ENCODE peak calls at places on chromosomes 6 and 20, in eight cellular contexts. One of them, this sample, is unnamed.

GRCh38 chr6:36353411-36353915 is 16.8 kb upstream of the BNIP5 start:
- DNase-seq in GM12865: no peak
- DNase-seq in aorta: peak
- DNase-seq in heart left ventricle: no peak
- DNase-seq in psoas muscle: no peak
- DNase-seq in LNCaP clone FGC: no peak
- DNase-seq in left lung: peak
- DNase-seq in SJSA1: no peak
- DNase-seq in this sample: peak

GRCh38 chr6:2770171-2770570 is 5.0 kb downstream of the WRNIP1 start:
- DNase-seq in GM12865: no peak
- DNase-seq in aorta: peak
- DNase-seq in heart left ventricle: peak
- DNase-seq in psoas muscle: peak
- DNase-seq in LNCaP clone FGC: no peak
- DNase-seq in left lung: no peak
- DNase-seq in SJSA1: peak
- DNase-seq in this sample: peak

GRCh38 chr6:97669191-97669651 is 386.2 kb upstream of the MMS22L start:
- DNase-seq in GM12865: peak
- DNase-seq in aorta: no peak
- DNase-seq in heart left ventricle: peak
- DNase-seq in psoas muscle: no peak
- DNase-seq in LNCaP clone FGC: no peak
- DNase-seq in left lung: no peak
- DNase-seq in SJSA1: no peak
- DNase-seq in this sample: peak

GRCh38 chr6:157263881-157264397 is 59.4 kb downstream of the TMEM242 start:
- DNase-seq in GM12865: no peak
- DNase-seq in aorta: peak
- DNase-seq in heart left ventricle: no peak
- DNase-seq in psoas muscle: no peak
- DNase-seq in LNCaP clone FGC: no peak
- DNase-seq in left lung: no peak
- DNase-seq in SJSA1: no peak
- DNase-seq in this sample: no peak

GRCh38 chr20:51163996-51164600 is 141.2 kb upstream of the KCNG1 start:
- DNase-seq in GM12865: no peak
- DNase-seq in aorta: no peak
- DNase-seq in heart left ventricle: no peak
- DNase-seq in psoas muscle: no peak
- DNase-seq in LNCaP clone FGC: no peak
- DNase-seq in left lung: no peak
- DNase-seq in SJSA1: no peak
- DNase-seq in this sample: no peak

GRCh38 chr20:19943021-19943659 is 74.0 kb upstream of the NAA20 start:
- DNase-seq in GM12865: no peak
- DNase-seq in aorta: no peak
- DNase-seq in heart left ventricle: no peak
- DNase-seq in psoas muscle: no peak
- DNase-seq in LNCaP clone FGC: peak
- DNase-seq in left lung: no peak
- DNase-seq in SJSA1: no peak
- DNase-seq in this sample: no peak

GRCh38 chr6:133888931-133889556 is at the start of gene TCF21:
- DNase-seq in GM12865: no peak
- DNase-seq in aorta: no peak
- DNase-seq in heart left ventricle: peak
- DNase-seq in psoas muscle: no peak
- DNase-seq in LNCaP clone FGC: no peak
- DNase-seq in left lung: no peak
- DNase-seq in SJSA1: no peak
- DNase-seq in this sample: peak

GRCh38 chr20:24995741-24996448 is 3.3 kb upstream of the APMAP start:
- DNase-seq in GM12865: no peak
- DNase-seq in aorta: no peak
- DNase-seq in heart left ventricle: peak
- DNase-seq in psoas muscle: peak
- DNase-seq in LNCaP clone FGC: no peak
- DNase-seq in left lung: no peak
- DNase-seq in SJSA1: no peak
- DNase-seq in this sample: no peak

GRCh38 chr6:41871677-41872076 is 23.5 kb downstream of the USP49 start:
- DNase-seq in GM12865: no peak
- DNase-seq in aorta: no peak
- DNase-seq in heart left ventricle: no peak
- DNase-seq in psoas muscle: no peak
- DNase-seq in LNCaP clone FGC: no peak
- DNase-seq in left lung: no peak
- DNase-seq in SJSA1: no peak
- DNase-seq in this sample: no peak
- H3K4me3 ChIP-seq in GM12865: no peak
- H3K4me3 ChIP-seq in aorta: no peak
- H3K4me3 ChIP-seq in heart left ventricle: no peak
- H3K4me3 ChIP-seq in psoas muscle: no peak
- H3K4me3 ChIP-seq in LNCaP clone FGC: no peak
- H3K4me3 ChIP-seq in left lung: no peak
- H3K4me3 ChIP-seq in SJSA1: no peak
- H3K4me3 ChIP-seq in this sample: no peak

GRCh38 chr6:88806728-88807127 is 156.7 kb downstream of the RNGTT start:
- DNase-seq in GM12865: no peak
- DNase-seq in aorta: no peak
- DNase-seq in heart left ventricle: no peak
- DNase-seq in psoas muscle: no peak
- DNase-seq in LNCaP clone FGC: no peak
- DNase-seq in left lung: no peak
- DNase-seq in SJSA1: no peak
- DNase-seq in this sample: no peak
- H3K4me3 ChIP-seq in GM12865: no peak
- H3K4me3 ChIP-seq in aorta: no peak
- H3K4me3 ChIP-seq in heart left ventricle: no peak
- H3K4me3 ChIP-seq in psoas muscle: no peak
- H3K4me3 ChIP-seq in LNCaP clone FGC: no peak
- H3K4me3 ChIP-seq in left lung: no peak
- H3K4me3 ChIP-seq in SJSA1: no peak
- H3K4me3 ChIP-seq in this sample: no peak

GRCh38 chr6:168104636-168105035 is 25.6 kb upstream of the FRMD1 start:
- DNase-seq in GM12865: no peak
- DNase-seq in aorta: peak
- DNase-seq in heart left ventricle: no peak
- DNase-seq in psoas muscle: peak
- DNase-seq in LNCaP clone FGC: no peak
- DNase-seq in left lung: no peak
- DNase-seq in SJSA1: no peak
- DNase-seq in this sample: no peak

GRCh38 chr6:168103036-168103830 is 24.2 kb upstream of the FRMD1 start:
- DNase-seq in GM12865: no peak
- DNase-seq in aorta: peak
- DNase-seq in heart left ventricle: peak
- DNase-seq in psoas muscle: peak
- DNase-seq in LNCaP clone FGC: no peak
- DNase-seq in left lung: no peak
- DNase-seq in SJSA1: no peak
- DNase-seq in this sample: no peak

GRCh38 chr6:168107191-168107940 is 28.4 kb upstream of the FRMD1 start:
- DNase-seq in GM12865: no peak
- DNase-seq in aorta: peak
- DNase-seq in heart left ventricle: peak
- DNase-seq in psoas muscle: peak
- DNase-seq in LNCaP clone FGC: no peak
- DNase-seq in left lung: no peak
- DNase-seq in SJSA1: no peak
- DNase-seq in this sample: peak

GRCh38 chr6:168109171-168109570 is 30.2 kb upstream of the FRMD1 start:
- DNase-seq in GM12865: no peak
- DNase-seq in aorta: peak
- DNase-seq in heart left ventricle: peak
- DNase-seq in psoas muscle: peak
- DNase-seq in LNCaP clone FGC: no peak
- DNase-seq in left lung: no peak
- DNase-seq in SJSA1: no peak
- DNase-seq in this sample: no peak

GRCh38 chr6:168105813-168106660 is 27.0 kb upstream of the FRMD1 start:
- DNase-seq in GM12865: no peak
- DNase-seq in aorta: peak
- DNase-seq in heart left ventricle: peak
- DNase-seq in psoas muscle: peak
- DNase-seq in LNCaP clone FGC: no peak
- DNase-seq in left lung: no peak
- DNase-seq in SJSA1: no peak
- DNase-seq in this sample: no peak
- H3K4me3 ChIP-seq in GM12865: no peak
- H3K4me3 ChIP-seq in aorta: no peak
- H3K4me3 ChIP-seq in heart left ventricle: no peak
- H3K4me3 ChIP-seq in psoas muscle: no peak
- H3K4me3 ChIP-seq in LNCaP clone FGC: no peak
- H3K4me3 ChIP-seq in left lung: no peak
- H3K4me3 ChIP-seq in SJSA1: no peak
- H3K4me3 ChIP-seq in this sample: no peak

GRCh38 chr20:41047279-41047974 is 18.8 kb downstream of the TOP1 start:
- DNase-seq in GM12865: no peak
- DNase-seq in aorta: no peak
- DNase-seq in heart left ventricle: no peak
- DNase-seq in psoas muscle: no peak
- DNase-seq in LNCaP clone FGC: no peak
- DNase-seq in left lung: no peak
- DNase-seq in SJSA1: no peak
- DNase-seq in this sample: no peak
- H3K4me3 ChIP-seq in GM12865: peak
- H3K4me3 ChIP-seq in aorta: no peak
- H3K4me3 ChIP-seq in heart left ventricle: peak
- H3K4me3 ChIP-seq in psoas muscle: peak
- H3K4me3 ChIP-seq in LNCaP clone FGC: no peak
- H3K4me3 ChIP-seq in left lung: no peak
- H3K4me3 ChIP-seq in SJSA1: no peak
- H3K4me3 ChIP-seq in this sample: no peak

GRCh38 chr6:37515712-37516075 is 16.0 kb upstream of the CCDC167 start:
- DNase-seq in GM12865: no peak
- DNase-seq in aorta: no peak
- DNase-seq in heart left ventricle: no peak
- DNase-seq in psoas muscle: no peak
- DNase-seq in LNCaP clone FGC: no peak
- DNase-seq in left lung: no peak
- DNase-seq in SJSA1: no peak
- DNase-seq in this sample: no peak
- H3K4me3 ChIP-seq in GM12865: peak
- H3K4me3 ChIP-seq in aorta: no peak
- H3K4me3 ChIP-seq in heart left ventricle: peak
- H3K4me3 ChIP-seq in psoas muscle: no peak
- H3K4me3 ChIP-seq in LNCaP clone FGC: no peak
- H3K4me3 ChIP-seq in left lung: no peak
- H3K4me3 ChIP-seq in SJSA1: no peak
- H3K4me3 ChIP-seq in this sample: no peak

GRCh38 chr6:152053332-152053731 is 245.8 kb downstream of the ESR1 start:
- DNase-seq in GM12865: no peak
- DNase-seq in aorta: no peak
- DNase-seq in heart left ventricle: no peak
- DNase-seq in psoas muscle: no peak
- DNase-seq in LNCaP clone FGC: no peak
- DNase-seq in left lung: no peak
- DNase-seq in SJSA1: no peak
- DNase-seq in this sample: no peak
- H3K4me3 ChIP-seq in GM12865: no peak
- H3K4me3 ChIP-seq in aorta: no peak
- H3K4me3 ChIP-seq in heart left ventricle: no peak
- H3K4me3 ChIP-seq in psoas muscle: no peak
- H3K4me3 ChIP-seq in LNCaP clone FGC: no peak
- H3K4me3 ChIP-seq in left lung: no peak
- H3K4me3 ChIP-seq in SJSA1: no peak
- H3K4me3 ChIP-seq in this sample: no peak

DNA sequence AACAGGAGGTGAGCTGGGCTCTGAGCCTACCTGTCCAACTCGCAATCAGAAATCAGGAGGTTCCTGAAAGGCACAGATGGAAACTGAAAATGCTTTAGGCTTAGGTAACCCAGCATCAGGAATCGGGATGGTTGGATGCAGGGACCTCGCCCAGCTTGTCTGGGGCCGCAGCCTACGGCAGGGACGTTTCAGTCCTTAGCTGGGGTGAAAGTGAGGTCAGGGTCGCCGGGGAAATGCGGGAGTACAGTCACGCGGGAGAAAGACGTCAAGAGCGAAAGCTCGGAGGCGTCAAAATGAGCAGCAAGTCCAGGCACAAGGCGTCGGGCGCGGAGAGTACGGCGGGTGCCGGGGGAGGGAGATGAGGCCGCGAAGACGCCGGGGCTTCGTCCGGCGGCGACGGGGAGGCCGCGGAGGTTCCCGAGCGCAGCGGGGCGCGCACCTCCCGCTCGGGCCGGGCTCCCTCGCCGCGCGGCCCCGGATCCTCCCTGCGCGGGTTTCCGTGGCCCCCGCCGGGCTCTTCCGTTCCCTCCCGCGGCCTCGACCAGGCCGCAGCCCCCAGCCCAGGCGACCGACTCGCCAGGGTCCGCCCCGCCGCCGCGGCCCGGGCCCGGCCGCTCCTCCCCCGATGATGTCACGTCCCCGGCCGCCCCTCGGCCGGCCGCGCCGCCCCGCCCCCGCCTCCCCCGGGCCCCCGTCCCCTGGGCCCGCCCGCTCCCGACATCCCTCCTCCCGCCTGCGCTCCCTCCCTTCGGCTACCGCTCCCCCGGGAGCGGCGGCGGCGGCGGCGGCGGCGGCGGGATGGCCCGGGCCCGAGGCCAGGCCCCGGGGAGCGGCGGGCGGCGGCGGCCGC is at the start of gene EBF4:
- DNase-seq in GM12865: no peak
- DNase-seq in aorta: peak
- DNase-seq in heart left ventricle: peak
- DNase-seq in psoas muscle: no peak
- DNase-seq in LNCaP clone FGC: no peak
- DNase-seq in left lung: peak
- DNase-seq in SJSA1: no peak
- DNase-seq in this sample: peak
- H3K4me3 ChIP-seq in GM12865: peak
- H3K4me3 ChIP-seq in aorta: peak
- H3K4me3 ChIP-seq in heart left ventricle: peak
- H3K4me3 ChIP-seq in psoas muscle: peak
- H3K4me3 ChIP-seq in LNCaP clone FGC: no peak
- H3K4me3 ChIP-seq in left lung: peak
- H3K4me3 ChIP-seq in SJSA1: peak
- H3K4me3 ChIP-seq in this sample: peak